ENCODE peak calls at places on chromosomes 13 and 19, in four cellular contexts. G, T, J and M are unnamed samples.

GRCh38 chr13:24307211-24308067 is 1.9 kb upstream of the C1QTNF9 start:
- DNase-seq in G (no peak), T (peak), J (no peak), M (peak)

GRCh38 chr13:112859817-112860190 is 109.2 kb upstream of the MCF2L start:
- DNase-seq in G (peak), T (peak), J (no peak), M (no peak)

GRCh38 chr13:51148952-51149573 is 38.0 kb upstream of the C13orf42 start:
- DNase-seq in G (peak), T (peak), J (no peak), M (peak)

GRCh38 chr13:51733656-51734334 is 70.2 kb downstream of the DHRS12 start:
- DNase-seq in G (no peak), T (no peak), J (no peak), M (no peak)

GRCh38 chr13:50989476-50989875 is 79.9 kb downstream of the RNASEH2B start:
- DNase-seq in G (no peak), T (peak), J (peak), M (peak)

GRCh38 chr19:52297601-52298358 is 811 bp downstream of the ZNF480 start:
- DNase-seq in G (no peak), T (peak), J (no peak), M (no peak)

GRCh38 chr19:10508707-10509106 is 5.6 kb upstream of the KEAP1 start:
- DNase-seq in G (no peak), T (no peak), J (no peak), M (no peak)

GRCh38 chr19:16564842-16565241 is 7.4 kb downstream of the SLC35E1 start:
- DNase-seq in G (no peak), T (no peak), J (no peak), M (no peak)

GRCh38 chr19:30668521-30669155 is 296.5 kb downstream of the ZNF536 start:
- DNase-seq in G (no peak), T (no peak), J (no peak), M (no peak)

GRCh38 chr19:30327331-30327730 is 44.9 kb upstream of the ZNF536 start:
- DNase-seq in G (no peak), T (peak), J (no peak), M (no peak)

GRCh38 chr13:112781881-112782361 is 92.1 kb downstream of the ATP11A start:
- DNase-seq in G (peak), T (no peak), J (no peak), M (no peak)

GRCh38 chr13:49046002-49046401 is 70.3 kb downstream of the FNDC3A start:
- DNase-seq in G (peak), T (no peak), J (no peak), M (no peak)

GRCh38 chr19:45769821-45770191 is 754 bp upstream of the SIX5 start:
- DNase-seq in G (no peak), T (no peak), J (no peak), M (no peak)

GRCh38 chr13:40115456-40115855 is 460.0 kb downstream of the COG6 start:
- DNase-seq in G (no peak), T (no peak), J (no peak), M (no peak)

GRCh38 chr19:38266070-38266469 is 1.7 kb downstream of the SPINT2 start:
- DNase-seq in G (no peak), T (no peak), J (no peak), M (no peak)

GRCh38 chr13:51541037-51541436 is 43.2 kb upstream of the WDFY2 start:
- DNase-seq in G (no peak), T (no peak), J (no peak), M (no peak)

GRCh38 chr13:50685491-50685890 is 158.0 kb downstream of the DLEU7 start:
- DNase-seq in G (peak), T (no peak), J (no peak), M (no peak)

GRCh38 chr13:52348081-52348480 is 57.9 kb downstream of the THSD1 start:
- DNase-seq in G (peak), T (no peak), J (no peak), M (no peak)

GRCh38 chr13:77373541-77373940 is 46.6 kb upstream of the MYCBP2 start:
- DNase-seq in G (no peak), T (no peak), J (no peak), M (no peak)

GRCh38 chr19:55377356-55378131 is 918 bp downstream of the TMEM190 start:
- DNase-seq in G (no peak), T (peak), J (no peak), M (peak)
- H3K9ac ChIP-seq in G (no peak), T (no peak), J (peak), M (no peak)

DNA sequence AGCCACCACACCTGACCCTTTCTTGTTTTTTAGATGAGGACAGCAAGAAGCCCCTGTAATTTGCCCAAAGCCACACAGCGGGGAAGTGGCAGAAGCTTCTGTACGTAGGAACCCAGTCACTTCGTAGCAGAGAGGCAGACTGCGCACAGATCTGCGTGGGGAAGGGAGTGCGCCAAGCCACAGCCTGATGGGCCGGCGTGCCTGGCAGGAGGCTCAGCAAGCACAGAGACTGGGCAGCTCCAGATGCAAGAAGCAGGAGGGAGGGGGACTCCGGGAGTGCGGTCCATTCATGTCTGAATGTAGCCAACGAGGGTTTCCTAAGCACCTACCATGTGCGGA is 347 bp upstream of the TJP3 start:
- DNase-seq in G (no peak), T (no peak), J (no peak), M (no peak)
- H3K9ac ChIP-seq in G (no peak), T (no peak), J (peak), M (no peak)

DNA sequence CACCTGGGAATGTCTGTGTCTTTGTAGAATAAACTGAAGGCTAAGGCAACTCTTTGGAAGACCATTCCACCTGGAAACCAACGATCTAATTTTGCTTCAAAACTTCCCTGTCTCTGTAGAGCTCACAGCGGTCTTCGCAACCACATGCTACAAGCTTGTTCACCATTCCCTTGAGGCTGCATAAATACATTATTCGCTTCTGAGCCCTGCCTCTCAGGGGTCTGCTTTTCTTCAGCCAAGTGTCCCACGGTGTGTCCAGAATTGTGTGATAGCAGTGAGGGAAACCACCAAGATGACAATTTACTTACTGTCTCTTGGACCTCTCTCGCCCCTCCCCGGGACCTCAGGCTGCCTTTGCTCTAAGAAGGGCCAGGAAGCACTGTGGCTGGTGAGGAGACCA is 51.1 kb downstream of the GPR12 start:
- DNase-seq in G (no peak), T (no peak), J (no peak), M (no peak)
- H3K9ac ChIP-seq in G (no peak), T (no peak), J (no peak), M (no peak)

GRCh38 chr13:71864094-71864980 is 2.7 kb downstream of the DACH1 start:
- DNase-seq in G (no peak), T (no peak), J (no peak), M (peak)
- H3K9ac ChIP-seq in G (peak), T (peak), J (no peak), M (no peak)

GRCh38 chr13:42039946-42040729 is 8.3 kb upstream of the DGKH start:
- DNase-seq in G (peak), T (peak), J (no peak), M (peak)

GRCh38 chr13:42039457-42039945 is 8.9 kb upstream of the DGKH start:
- DNase-seq in G (no peak), T (peak), J (no peak), M (no peak)

GRCh38 chr13:42041017-42041683 is 7.3 kb upstream of the DGKH start:
- DNase-seq in G (peak), T (peak), J (no peak), M (peak)

GRCh38 chr13:42041684-42042035 is 6.8 kb upstream of the DGKH start:
- DNase-seq in G (peak), T (peak), J (no peak), M (peak)

GRCh38 chr13:42040730-42041016 is 7.8 kb upstream of the DGKH start:
- DNase-seq in G (no peak), T (no peak), J (no peak), M (no peak)
- H3K9ac ChIP-seq in G (peak), T (no peak), J (peak), M (no peak)

DNA sequence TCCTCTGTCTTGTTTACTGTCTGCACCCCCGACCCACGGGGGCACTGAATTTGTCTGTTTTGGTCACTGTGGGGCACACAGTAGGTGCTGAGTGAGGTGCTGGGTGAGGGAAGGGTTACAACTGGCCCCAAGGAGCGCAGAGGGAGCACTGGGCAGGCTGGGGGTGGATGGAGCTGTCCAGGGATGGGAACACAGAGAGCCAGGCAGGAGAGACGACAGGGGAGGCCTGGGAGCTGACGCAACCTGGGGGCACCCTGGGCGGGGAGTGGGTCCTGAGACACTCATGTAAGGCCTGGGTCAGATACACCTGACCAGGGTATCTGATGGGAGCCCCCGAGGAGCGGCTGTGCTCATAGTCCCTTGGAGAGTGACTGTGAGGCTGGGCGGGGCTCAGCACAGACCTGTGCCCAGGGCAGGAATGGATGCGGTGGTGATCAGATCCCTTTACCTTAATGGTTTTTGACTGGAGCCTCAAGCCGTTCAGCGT is 24.8 kb downstream of the ELAVL1 start:
- DNase-seq in G (no peak), T (no peak), J (no peak), M (no peak)
- H3K9ac ChIP-seq in G (no peak), T (no peak), J (no peak), M (no peak)

GRCh38 chr19:42129399-42130253 is 2.6 kb downstream of the POU2F2 start:
- DNase-seq in G (no peak), T (no peak), J (no peak), M (no peak)
- H3K9ac ChIP-seq in G (no peak), T (no peak), J (no peak), M (no peak)

DNA sequence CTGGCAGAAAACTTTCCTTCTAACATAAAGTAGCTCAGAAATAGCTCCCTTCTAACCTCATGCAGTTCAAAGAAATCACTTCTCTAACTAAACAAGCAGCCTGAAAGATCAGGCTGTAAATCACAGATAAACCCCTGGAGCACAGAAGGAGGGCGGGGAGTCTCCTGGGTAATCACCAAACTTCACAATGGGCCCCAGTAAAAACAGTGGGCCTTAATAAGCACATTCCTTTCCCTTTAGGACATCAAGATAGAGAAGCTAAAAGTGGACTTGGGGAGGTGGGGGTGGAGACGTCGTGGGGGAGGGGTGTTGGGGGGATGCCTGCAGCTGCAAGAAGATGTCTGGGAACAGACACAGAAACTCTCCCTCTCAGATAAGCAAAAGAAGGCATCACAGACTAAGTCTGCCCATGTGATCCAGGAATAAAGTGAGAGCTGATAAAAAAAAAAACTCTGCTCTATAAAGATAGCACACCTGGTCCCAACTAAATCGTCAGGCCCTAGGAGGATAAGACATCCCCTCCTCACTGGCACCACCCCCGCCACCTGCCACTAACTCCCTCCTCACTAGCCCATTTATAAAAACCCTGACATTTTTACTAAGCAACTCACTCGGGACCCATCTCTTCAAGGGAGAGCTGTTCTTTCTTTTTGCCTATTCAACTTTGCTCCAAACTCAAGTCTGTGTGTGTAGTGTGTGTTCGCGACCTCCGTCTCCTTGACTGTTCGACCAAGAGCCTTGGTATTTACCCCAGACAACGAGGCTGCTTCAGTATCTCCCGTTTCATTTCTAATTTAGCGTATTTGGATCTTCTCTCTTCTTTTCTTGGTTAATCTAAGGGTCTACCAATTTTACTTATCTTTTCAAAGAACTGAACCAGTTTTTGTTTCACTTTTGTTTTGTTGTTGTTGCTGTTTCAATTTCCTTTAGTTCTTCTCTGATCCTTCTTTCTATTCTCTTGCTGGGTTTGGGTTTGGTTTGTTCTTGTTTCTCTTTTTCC is 31.7 kb downstream of the DNAJC15 start:
- DNase-seq in G (peak), T (peak), J (peak), M (peak)
- H3K9ac ChIP-seq in G (peak), T (peak), J (no peak), M (no peak)

DNA sequence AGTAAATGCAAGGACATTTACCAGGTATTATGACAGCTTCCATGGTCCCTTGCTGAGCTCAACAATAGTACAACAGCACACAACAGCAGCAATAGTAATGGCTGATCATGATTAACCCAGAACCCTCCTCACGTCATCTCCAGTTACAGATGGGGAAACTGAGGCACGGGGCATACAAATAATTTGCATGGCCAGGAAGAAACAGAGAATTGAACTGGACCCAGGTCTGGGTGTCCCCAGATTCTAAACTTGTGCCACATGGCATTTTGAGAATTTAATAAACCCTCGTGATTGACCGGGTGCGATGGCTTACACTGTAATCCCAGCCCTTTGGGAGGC is 7.2 kb downstream of the MAST3 start:
- DNase-seq in G (no peak), T (no peak), J (no peak), M (no peak)
- H3K9ac ChIP-seq in G (peak), T (no peak), J (peak), M (no peak)

DNA sequence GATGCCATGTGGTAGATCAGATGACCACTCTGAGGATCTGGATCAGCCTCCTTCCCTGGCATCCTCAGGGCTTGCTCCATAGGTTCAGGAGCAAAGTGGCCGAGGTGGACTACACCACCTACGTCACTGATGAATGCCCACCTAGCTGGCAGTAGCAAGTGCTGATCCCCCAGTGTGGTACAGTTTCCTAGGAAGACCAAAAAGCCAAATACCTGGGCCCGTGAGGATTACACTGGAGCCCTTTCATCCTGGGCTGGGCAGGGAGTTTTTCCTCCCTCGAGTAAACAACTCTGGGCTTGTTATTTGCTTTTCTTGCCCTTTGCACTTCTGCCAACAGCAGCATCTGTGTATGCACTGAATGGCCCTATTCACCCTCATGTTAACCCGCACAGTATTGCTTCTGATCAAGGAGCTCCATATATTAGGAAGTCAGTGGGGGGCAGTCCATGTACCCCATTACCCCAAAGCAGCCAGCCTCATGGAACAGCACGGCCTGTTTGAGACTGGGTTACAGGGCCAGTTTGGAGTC is 3.3 kb upstream of the MYADM start:
- DNase-seq in G (no peak), T (no peak), J (no peak), M (no peak)
- H3K9ac ChIP-seq in G (no peak), T (no peak), J (peak), M (no peak)